ENCODE peak calls at places on chromosomes 3 and 15, in seven cellular contexts. One of them, this sample, is unnamed.

GRCh38 chr3:51709675-51710074 is 2.8 kb downstream of the GRM2 start:
- DNase-seq in HEK293T: no peak
- DNase-seq in RPMI8226: no peak
- DNase-seq in hypothalamus: no peak
- DNase-seq in CMK: no peak
- DNase-seq in effector CD8-positive, alpha-beta T cell: no peak
- DNase-seq in CD8-positive, alpha-beta memory T cell: no peak
- DNase-seq in this sample: no peak

GRCh38 chr3:136728918-136729317 is 23.3 kb downstream of the STAG1 start:
- DNase-seq in CMK: no peak
- DNase-seq in CD8-positive, alpha-beta memory T cell: no peak
- DNase-seq in RPMI8226: no peak
- DNase-seq in hypothalamus: peak; percentile 11
- DNase-seq in effector CD8-positive, alpha-beta T cell: no peak
- DNase-seq in HEK293T: no peak
- DNase-seq in this sample: no peak

GRCh38 chr3:66692751-66693140 is 191.9 kb upstream of the LRIG1 start:
- DNase-seq in CD8-positive, alpha-beta memory T cell: no peak
- DNase-seq in CMK: no peak
- DNase-seq in HEK293T: no peak
- DNase-seq in effector CD8-positive, alpha-beta T cell: no peak
- DNase-seq in hypothalamus: no peak
- DNase-seq in RPMI8226: no peak
- DNase-seq in this sample: no peak

GRCh38 chr3:17823816-17824215 is 81.4 kb upstream of the TBC1D5 start:
- DNase-seq in CD8-positive, alpha-beta memory T cell: no peak
- DNase-seq in RPMI8226: no peak
- DNase-seq in CMK: no peak
- DNase-seq in effector CD8-positive, alpha-beta T cell: no peak
- DNase-seq in hypothalamus: no peak
- DNase-seq in HEK293T: no peak
- DNase-seq in this sample: no peak

GRCh38 chr3:30607032-30607833 is 832 bp downstream of the TGFBR2 start:
- DNase-seq in RPMI8226: peak; percentile 65
- DNase-seq in effector CD8-positive, alpha-beta T cell: peak; percentile 43
- DNase-seq in HEK293T: peak; percentile 45
- DNase-seq in CMK: no peak
- DNase-seq in hypothalamus: peak; percentile 11
- DNase-seq in CD8-positive, alpha-beta memory T cell: peak; percentile 48
- DNase-seq in this sample: no peak

GRCh38 chr15:39172380-39173281 is 408.2 kb upstream of the THBS1 start:
- DNase-seq in CMK: no peak
- DNase-seq in hypothalamus: peak; percentile 17
- DNase-seq in effector CD8-positive, alpha-beta T cell: no peak
- DNase-seq in RPMI8226: peak; percentile 11
- DNase-seq in CD8-positive, alpha-beta memory T cell: no peak
- DNase-seq in HEK293T: no peak
- DNase-seq in this sample: no peak

GRCh38 chr3:120077726-120078125 is 16.5 kb downstream of the GSK3B start:
- DNase-seq in hypothalamus: no peak
- DNase-seq in effector CD8-positive, alpha-beta T cell: no peak
- DNase-seq in HEK293T: no peak
- DNase-seq in CD8-positive, alpha-beta memory T cell: no peak
- DNase-seq in CMK: no peak
- DNase-seq in RPMI8226: no peak
- DNase-seq in this sample: peak; percentile 32

GRCh38 chr3:59016930-59017616 is 32.8 kb downstream of the CFAP20DC start:
- DNase-seq in RPMI8226: no peak
- DNase-seq in CD8-positive, alpha-beta memory T cell: no peak
- DNase-seq in hypothalamus: no peak
- DNase-seq in HEK293T: no peak
- DNase-seq in CMK: no peak
- DNase-seq in effector CD8-positive, alpha-beta T cell: no peak
- DNase-seq in this sample: no peak

GRCh38 chr15:68644088-68644904 is 65.5 kb downstream of the CORO2B start:
- DNase-seq in RPMI8226: no peak
- DNase-seq in HEK293T: no peak
- DNase-seq in CMK: no peak
- DNase-seq in CD8-positive, alpha-beta memory T cell: no peak
- DNase-seq in effector CD8-positive, alpha-beta T cell: no peak
- DNase-seq in hypothalamus: no peak
- DNase-seq in this sample: no peak